ENCODE peak calls at places on chromosome 20, in nine cellular contexts. K is left lung, S is tibial artery, P is MM.1S, H is Peyer's patch, L is A673, A is hepatocyte, Z is heart right ventricle, M is mammary epithelial cell. V is an unnamed sample. For H3K4me1, the result is how much of the 10 kb centered on the place peaks cover.

GRCh38 chr20:43825635-43826034 is 89.0 kb upstream of the TOX2 start:
- DNase-seq in P (no peak), S (no peak), L (no peak), K (no peak), A (no peak), H (no peak), Z (no peak), M (no peak), V (no peak)

GRCh38 chr20:24983896-24984295 is 8.7 kb downstream of the APMAP start:
- DNase-seq in K (no peak), H (no peak), A (no peak), S (no peak), L (no peak), Z (no peak), M (no peak), P (no peak), V (no peak)

GRCh38 chr20:56761393-56761792 is 132.3 kb downstream of the TFAP2C start:
- DNase-seq in S (no peak), A (no peak), L (no peak), M (no peak), K (no peak), P (no peak), Z (no peak), H (no peak), V (no peak)

GRCh38 chr20:46900068-46900467 is 5.4 kb downstream of the EYA2 start:
- DNase-seq in L (no peak), P (no peak), H (no peak), A (no peak), K (no peak), M (no peak), S (no peak), Z (no peak), V (no peak)

GRCh38 chr20:4173142-4173541 is 157.8 kb upstream of the RNF24 start:
- DNase-seq in Z (no peak), H (no peak), K (no peak), P (no peak), L (no peak), A (no peak), M (no peak), S (no peak), V (no peak)

GRCh38 chr20:23629017-23629541 is 8.7 kb downstream of the CST3 start:
- DNase-seq in K (peak), Z (no peak), A (peak), H (peak), S (no peak), L (no peak), P (no peak), M (peak), V (peak)

GRCh38 chr20:48826883-48827771 is 672 bp downstream of the PREX1 start:
- DNase-seq in K (peak), A (no peak), M (no peak), Z (peak), L (peak), H (peak), P (peak), S (no peak), V (peak)

GRCh38 chr20:32333181-32333987 is 24.7 kb upstream of the ASXL1 start:
- DNase-seq in S (no peak), L (no peak), A (no peak), M (no peak), K (no peak), P (peak), H (no peak), Z (no peak), V (peak)

GRCh38 chr20:33240923-33241322 is 5.1 kb downstream of the BPIFA1 start:
- DNase-seq in M (no peak), L (no peak), P (no peak), Z (no peak), H (no peak), K (no peak), S (no peak), A (no peak), V (no peak)

GRCh38 chr20:48791666-48792071 is 36.1 kb downstream of the PREX1 start:
- DNase-seq in S (peak), A (no peak), K (no peak), L (no peak), Z (no peak), H (peak), P (no peak), M (no peak), V (peak)

GRCh38 chr20:25225642-25226432 is 22.0 kb upstream of the PYGB start:
- DNase-seq in H (no peak), K (no peak), A (no peak), Z (no peak), L (no peak), M (no peak), P (no peak), S (peak), V (no peak)

GRCh38 chr20:4544765-4545164 is 176.9 kb upstream of the PRND start:
- DNase-seq in A (no peak), Z (no peak), H (no peak), P (no peak), L (no peak), S (no peak), M (peak), K (no peak), V (no peak)

GRCh38 chr20:21684671-21685070 is 20.8 kb upstream of the PAX1 start:
- DNase-seq in S (no peak), H (no peak), P (no peak), Z (no peak), K (no peak), A (no peak), M (no peak), L (no peak), V (no peak)

GRCh38 chr20:1786061-1786460 is 109.1 kb upstream of the SIRPA start:
- DNase-seq in P (no peak), S (no peak), L (no peak), K (no peak), Z (no peak), A (no peak), M (no peak), H (no peak), V (no peak)

GRCh38 chr20:38184098-38184497 is 19.0 kb upstream of the TGM2 start:
- DNase-seq in H (no peak), A (no peak), P (no peak), K (no peak), L (no peak), Z (no peak), S (no peak), M (peak), V (no peak)

GRCh38 chr20:41017448-41018042 is 11.1 kb upstream of the TOP1 start:
- DNase-seq in M (peak), H (no peak), A (no peak), P (no peak), S (no peak), K (no peak), Z (no peak), L (no peak), V (no peak)

GRCh38 chr20:49325981-49326380 is 48.1 kb upstream of the ZNFX1 start:
- DNase-seq in K (no peak), S (no peak), L (no peak), M (no peak), P (no peak), Z (no peak), A (no peak), H (no peak), V (no peak)

GRCh38 chr20:675453-676314 is at the start of gene SCRT2:
- DNase-seq in M (peak), Z (peak), S (peak), K (peak), H (peak), L (peak), A (peak), P (peak), V (peak)

GRCh38 chr20:36312724-36313441 is 6.7 kb downstream of the DLGAP4 start:
- DNase-seq in H (no peak), Z (no peak), L (no peak), M (no peak), S (peak), P (no peak), A (peak), K (no peak), V (no peak)

GRCh38 chr20:37395921-37396519 is 50.1 kb downstream of the SRC start:
- DNase-seq in M (no peak), L (no peak), P (no peak), A (peak), H (no peak), Z (peak), K (peak), S (no peak), V (no peak)

DNA sequence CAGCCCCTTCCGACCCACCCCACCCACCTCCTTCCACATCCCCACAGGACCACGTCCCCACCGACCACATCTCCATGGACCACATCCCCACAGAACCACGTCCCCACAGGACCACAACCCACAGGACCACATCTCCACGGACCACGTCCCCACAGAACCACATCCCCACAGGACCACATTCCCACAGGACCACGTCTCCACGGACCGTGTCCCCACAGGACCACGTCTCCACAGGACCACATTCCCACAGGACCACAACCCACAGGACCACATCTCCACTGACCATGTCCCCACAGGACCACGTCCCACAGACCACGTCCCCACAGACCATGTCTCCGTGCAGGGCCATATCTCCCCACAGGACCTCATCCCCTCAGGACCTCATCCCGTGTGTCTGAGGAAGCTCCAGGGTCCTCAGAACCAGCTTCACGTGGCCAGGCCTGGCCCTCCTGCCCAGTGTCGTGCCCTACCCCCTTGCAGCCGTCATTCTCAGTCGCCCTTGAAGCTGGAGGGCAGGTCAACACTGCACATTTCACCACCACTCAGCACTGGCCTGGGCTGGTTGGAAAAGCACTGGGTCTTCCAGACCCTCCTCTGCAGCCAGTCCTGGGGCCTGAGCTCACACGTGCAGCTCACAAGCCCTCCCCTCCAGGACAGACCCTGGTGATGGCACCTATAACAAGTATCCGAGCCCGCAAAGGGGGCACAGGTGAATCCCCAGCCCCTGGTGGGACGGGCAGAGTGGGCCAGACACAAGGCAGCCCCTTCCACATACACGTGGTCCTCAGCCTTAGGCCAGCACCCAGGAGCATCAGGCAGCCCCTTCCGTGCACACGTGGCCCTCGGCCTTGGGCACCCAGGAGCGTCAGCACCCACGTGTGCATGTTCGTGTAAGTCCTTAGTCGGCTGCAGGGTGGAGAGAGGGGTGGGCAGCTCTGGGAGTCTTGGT is 3.9 kb downstream of the CHRNA4 start:
- DNase-seq in P (no peak), K (peak), S (no peak), H (no peak), A (no peak), L (no peak), Z (peak), M (no peak), V (no peak)
- H3K4me3 ChIP-seq in P (no peak), K (no peak), S (no peak), H (no peak), A (no peak), L (no peak), Z (no peak), M (no peak), V (no peak)

DNA sequence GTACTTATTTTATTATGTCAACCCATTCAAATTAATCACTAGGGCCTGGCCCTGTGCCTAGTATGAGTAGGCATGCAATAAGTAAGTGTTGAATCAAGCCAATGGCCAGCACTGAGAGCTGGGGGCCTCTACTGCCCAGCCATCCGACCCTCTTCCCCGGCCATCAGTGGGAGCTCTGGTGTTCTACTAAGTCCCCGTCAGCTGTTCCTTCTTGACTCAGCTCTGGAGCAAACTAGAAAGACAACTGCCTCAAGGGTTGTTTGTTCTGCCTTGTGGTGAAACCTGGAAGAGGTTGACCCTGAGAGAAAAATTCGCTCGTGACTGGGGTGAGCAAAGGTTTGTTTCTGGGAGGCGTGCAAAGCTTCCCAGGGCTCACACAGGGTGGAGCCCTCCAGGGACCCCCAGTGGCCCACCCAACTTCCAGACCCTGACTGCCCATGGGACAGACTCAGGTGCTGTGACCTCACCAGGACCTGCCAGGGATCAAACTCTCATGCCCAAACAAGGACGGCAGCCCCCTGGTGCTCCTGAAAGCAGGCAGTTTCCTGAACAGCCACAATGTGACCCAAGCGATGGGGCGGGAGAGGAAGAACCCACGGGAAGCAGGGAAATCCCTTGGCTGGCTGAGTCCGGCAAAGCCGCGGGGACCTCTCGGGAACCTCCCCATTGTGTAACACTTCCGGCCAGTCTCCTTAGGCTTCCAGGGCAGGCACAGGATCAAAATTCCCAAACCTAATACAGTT is 50.4 kb downstream of the BANF2 start:
- DNase-seq in S (peak), A (no peak), Z (peak), K (no peak), M (no peak), P (no peak), L (no peak), H (no peak), V (peak)
- TF ChIP-seq CTCF in S (no peak), A (no peak), Z (no peak), K (no peak), M (no peak), P (no peak), L (no peak), H (no peak), V (no peak)

GRCh38 chr20:3156811-3157619 is 2.6 kb downstream of the FASTKD5 start:
- DNase-seq in Z (no peak), L (no peak), P (no peak), A (no peak), K (no peak), H (no peak), S (no peak), M (no peak), V (peak)
- H3K4me1 ChIP-seq in Z (under half), L (under half), P (under half), A (under half), K (under half), H (under half), S (under half), M (under half), V (under half)

GRCh38 chr20:51385941-51386530 is 156.5 kb downstream of the NFATC2 start:
- DNase-seq in S (peak), M (peak), L (peak), P (no peak), K (no peak), H (no peak), Z (no peak), A (no peak), V (peak)

GRCh38 chr20:51384854-51385253 is 157.7 kb downstream of the NFATC2 start:
- DNase-seq in A (no peak), S (no peak), M (no peak), K (no peak), H (no peak), L (no peak), P (no peak), Z (no peak), V (no peak)

GRCh38 chr20:51388227-51388626 is 154.3 kb downstream of the NFATC2 start:
- DNase-seq in S (no peak), H (no peak), L (no peak), P (no peak), K (no peak), A (no peak), Z (no peak), M (peak), V (no peak)

GRCh38 chr20:51387125-51387865 is 155.2 kb downstream of the NFATC2 start:
- DNase-seq in Z (no peak), H (no peak), A (no peak), S (peak), M (no peak), L (no peak), P (no peak), K (no peak), V (no peak)

DNA sequence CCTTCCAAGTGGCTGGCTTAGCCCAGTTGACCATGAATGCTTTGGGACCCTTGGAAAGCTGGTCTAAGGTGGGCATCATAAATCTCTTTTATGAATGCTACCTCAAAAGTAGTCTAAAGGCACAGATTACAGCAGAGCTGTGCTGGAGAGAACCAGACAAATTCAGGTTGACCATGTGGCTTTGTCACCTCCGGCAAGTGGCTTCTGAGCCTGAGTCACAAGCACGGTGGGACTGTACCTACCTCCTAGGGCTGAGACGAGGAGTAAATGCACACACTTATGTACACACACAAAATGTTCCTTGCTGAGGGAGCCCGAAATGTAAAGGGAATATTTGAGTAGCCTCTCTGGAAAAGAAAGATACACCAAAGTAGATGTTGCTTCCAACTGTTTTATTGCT is 155.9 kb downstream of the NFATC2 start:
- DNase-seq in H (no peak), S (peak), M (no peak), Z (no peak), A (no peak), P (no peak), L (no peak), K (no peak), V (no peak)
- H3K4me3 ChIP-seq in H (no peak), S (no peak), M (no peak), Z (no peak), A (no peak), P (no peak), L (no peak), K (no peak), V (no peak)

GRCh38 chr20:62703853-62704228 is 4.8 kb upstream of the NTSR1 start:
- DNase-seq in M (no peak), S (no peak), P (no peak), K (no peak), A (no peak), Z (peak), L (no peak), H (no peak), V (no peak)

GRCh38 chr20:62701161-62702007 is 7.3 kb upstream of the NTSR1 start:
- DNase-seq in M (no peak), Z (peak), H (no peak), K (peak), S (no peak), L (no peak), P (no peak), A (no peak), V (no peak)

GRCh38 chr20:62702008-62702290 is 6.7 kb upstream of the NTSR1 start:
- DNase-seq in Z (peak), H (no peak), M (no peak), S (no peak), P (no peak), K (no peak), A (no peak), L (no peak), V (no peak)

GRCh38 chr20:62704341-62704948 is 4.2 kb upstream of the NTSR1 start:
- DNase-seq in H (peak), K (peak), Z (peak), S (peak), A (peak), P (no peak), L (peak), M (peak), V (peak)

DNA sequence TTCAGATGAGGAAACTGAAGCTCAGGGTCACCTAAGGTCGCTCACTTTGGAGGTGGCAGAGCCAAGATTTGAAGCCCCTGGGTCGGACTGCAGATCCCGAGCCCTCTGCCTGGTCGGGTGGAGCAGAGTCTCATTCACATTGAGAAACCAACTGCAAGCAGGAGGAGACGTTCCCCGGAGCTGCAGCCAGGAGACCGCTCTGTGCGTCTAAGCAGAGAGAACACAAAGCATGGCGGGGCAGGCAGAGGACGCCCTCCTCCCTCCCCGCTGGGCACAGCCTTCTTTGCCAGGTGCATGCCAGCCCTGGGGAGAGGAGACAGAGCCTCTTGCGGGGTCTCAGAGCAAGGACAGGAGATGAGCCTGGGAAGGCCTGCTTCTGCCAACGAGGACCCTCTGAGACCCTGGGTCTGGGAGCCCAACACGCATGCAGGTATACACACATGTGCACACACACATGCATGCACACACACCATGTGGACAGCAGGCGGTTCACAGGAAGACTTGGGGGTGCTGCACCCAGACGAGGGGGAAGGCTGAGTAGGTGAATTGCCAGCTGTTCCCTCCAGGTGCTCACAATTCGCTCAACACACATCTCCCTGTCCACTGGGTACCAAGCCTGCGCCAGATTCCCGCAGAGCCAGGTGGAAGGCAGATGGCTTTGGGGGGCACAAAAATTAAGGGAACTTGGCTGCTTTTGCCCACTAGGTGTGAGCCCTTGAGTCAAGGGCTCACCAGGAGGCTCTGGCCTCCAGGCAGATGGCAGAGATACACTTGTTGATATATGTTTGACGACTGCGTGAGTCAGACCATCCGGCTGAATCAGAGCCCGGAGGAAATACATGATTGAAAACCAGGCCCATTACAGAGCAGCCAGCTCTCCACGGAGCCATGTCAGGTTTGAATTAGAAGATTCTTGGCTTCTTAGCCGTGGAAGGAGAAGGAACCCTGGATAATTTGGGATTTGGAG is 5.5 kb upstream of the NTSR1 start:
- DNase-seq in Z (peak), P (no peak), L (peak), H (no peak), K (peak), A (peak), M (peak), S (no peak), V (peak)
- TF ChIP-seq CTCF in Z (no peak), P (no peak), L (no peak), H (no peak), K (no peak), A (no peak), M (peak), S (no peak), V (peak)

DNA sequence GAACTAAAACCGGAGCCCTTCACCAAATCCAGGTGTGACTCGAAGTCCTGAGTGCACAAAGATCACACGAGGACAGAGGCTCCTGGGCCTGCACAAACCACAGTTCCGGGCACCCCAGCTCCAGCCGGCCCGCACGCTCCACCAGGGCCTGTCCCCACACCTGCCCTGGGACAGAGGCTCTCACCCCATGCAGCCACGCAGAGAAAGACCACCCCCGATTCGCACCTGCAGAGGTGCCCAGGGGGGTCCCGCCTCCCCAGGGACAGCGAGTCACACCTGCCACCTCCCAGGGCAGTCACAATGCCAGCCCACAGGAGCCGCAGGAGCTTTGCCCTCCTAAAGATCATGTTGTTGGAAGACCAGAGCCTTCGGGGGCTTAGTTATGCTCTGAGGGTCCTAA is 25.4 kb upstream of the MRGBP start:
- DNase-seq in L (no peak), P (no peak), Z (peak), S (no peak), A (no peak), M (no peak), H (no peak), K (peak), V (no peak)
- H3K4me1 ChIP-seq in L (half or more), P (under half), Z (under half), S (under half), A (under half), M (under half), H (under half), K (under half), V (under half)